ENCODE peak calls at places on chromosomes 11 and 22, in five cellular contexts. F is HCT116, U is HepG2, Y is GM12878, L is K562. R is an unnamed sample.

GRCh38 chr11:48080301-48080861 is 100.0 kb downstream of the PTPRJ start:
- DNase-seq in F (no peak), U (no peak), Y (no peak), L (no peak), R (no peak)

GRCh38 chr11:28826807-28827206 is 718.6 kb downstream of the METTL15 start:
- DNase-seq in F (no peak), U (no peak), Y (no peak), L (no peak), R (no peak)

GRCh38 chr22:46491936-46492335 is 45.5 kb downstream of the CELSR1 start:
- DNase-seq in F (no peak), U (no peak), Y (no peak), L (no peak), R (no peak)

GRCh38 chr11:115707180-115707905 is 203.1 kb upstream of the CADM1 start:
- DNase-seq in F (no peak), U (no peak), Y (no peak), L (no peak), R (no peak)

GRCh38 chr11:69361048-69361447 is 67.1 kb downstream of the MYEOV start:
- DNase-seq in F (no peak), U (no peak), Y (no peak), L (no peak), R (no peak)

GRCh38 chr11:76310832-76311231 is 70.1 kb downstream of the THAP12 start:
- DNase-seq in F (no peak), U (no peak), Y (no peak), L (no peak), R (no peak)

GRCh38 chr22:32991353-32992115 is 66.6 kb downstream of the SYN3 start:
- DNase-seq in F (no peak), U (no peak), Y (no peak), L (no peak), R (no peak)

GRCh38 chr11:11400635-11401232 is 47.7 kb upstream of the CSNK2A3 start:
- DNase-seq in F (peak), U (peak), Y (no peak), L (peak), R (peak)

GRCh38 chr11:102138223-102138622 is 28.0 kb downstream of the YAP1 start:
- DNase-seq in F (no peak), U (no peak), Y (no peak), L (no peak), R (no peak)

GRCh38 chr11:119709638-119710346 is 19.2 kb downstream of the NECTIN1 start:
- DNase-seq in F (no peak), U (no peak), Y (no peak), L (no peak), R (no peak)

GRCh38 chr11:9566561-9567063 is 6.9 kb upstream of the WEE1 start:
- DNase-seq in F (no peak), U (no peak), Y (no peak), L (no peak), R (no peak)

GRCh38 chr11:17894929-17895658 is 117.8 kb downstream of the SERGEF start:
- DNase-seq in F (no peak), U (no peak), Y (no peak), L (no peak), R (no peak)

GRCh38 chr22:46890819-46891218 is 128.4 kb downstream of the TBC1D22A start:
- DNase-seq in F (no peak), U (no peak), Y (no peak), L (no peak), R (no peak)

GRCh38 chr11:26905368-26905767 is 88.5 kb upstream of the FIBIN start:
- DNase-seq in F (no peak), U (no peak), Y (no peak), L (no peak), R (no peak)

GRCh38 chr11:26904801-26905200 is 89.1 kb upstream of the FIBIN start:
- DNase-seq in F (no peak), U (no peak), Y (no peak), L (no peak), R (no peak)

GRCh38 chr11:26901162-26901561 is 92.8 kb upstream of the FIBIN start:
- DNase-seq in F (no peak), U (no peak), Y (no peak), L (no peak), R (no peak)

GRCh38 chr11:26909429-26910009 is 84.4 kb upstream of the FIBIN start:
- DNase-seq in F (no peak), U (no peak), Y (no peak), L (no peak), R (no peak)

DNA sequence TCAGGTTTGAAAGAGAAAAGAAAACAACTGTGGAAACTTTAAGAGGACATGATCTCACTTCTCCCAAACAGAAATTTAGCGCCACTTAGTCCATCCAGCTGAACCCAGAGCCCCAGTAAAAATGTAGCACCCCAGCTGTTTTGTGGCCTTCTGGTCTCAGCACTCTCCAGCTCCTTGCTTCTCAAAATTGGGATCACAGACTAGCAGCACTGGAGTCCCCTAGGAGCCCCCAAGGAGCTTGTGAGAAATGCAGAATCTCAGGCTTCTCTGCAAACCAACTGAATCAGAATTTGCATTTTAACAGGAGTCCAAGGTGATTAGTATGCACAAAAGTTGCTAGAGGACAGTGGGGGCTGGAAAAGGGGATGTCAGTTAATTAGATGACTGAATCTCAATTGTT is 89.8 kb upstream of the FIBIN start:
- DNase-seq in F (no peak), U (no peak), Y (no peak), L (no peak), R (no peak)
- TF ChIP-seq JUND in F (no peak), U (no peak), Y (no peak), L (no peak), R (no peak)

GRCh38 chr22:45328822-45329535 is 19.2 kb downstream of the FAM118A start:
- DNase-seq in F (no peak), U (no peak), Y (no peak), L (no peak), R (no peak)
- TF ChIP-seq JUND in F (no peak), U (no peak), Y (no peak), L (no peak), R (no peak)

GRCh38 chr11:107043242-107043991 is 25.1 kb upstream of the GUCY1A2 start:
- DNase-seq in F (no peak), U (no peak), Y (peak), L (no peak), R (no peak)

GRCh38 chr11:107042748-107043147 is 24.5 kb upstream of the GUCY1A2 start:
- DNase-seq in F (no peak), U (no peak), Y (no peak), L (no peak), R (peak)

GRCh38 chr11:107040447-107041444 is 22.5 kb upstream of the GUCY1A2 start:
- DNase-seq in F (no peak), U (no peak), Y (peak), L (no peak), R (no peak)

GRCh38 chr11:107050126-107050525 is 31.9 kb upstream of the GUCY1A2 start:
- DNase-seq in F (no peak), U (no peak), Y (no peak), L (no peak), R (no peak)

GRCh38 chr11:107044503-107044902 is 26.2 kb upstream of the GUCY1A2 start:
- DNase-seq in F (no peak), U (no peak), Y (no peak), L (no peak), R (no peak)
- TF ChIP-seq JUND in F (no peak), U (no peak), Y (no peak), L (no peak), R (no peak)

GRCh38 chr22:48282804-48283203 is 1520.4 kb downstream of the TBC1D22A start:
- DNase-seq in F (no peak), U (no peak), Y (no peak), L (no peak), R (no peak)

GRCh38 chr22:48287031-48287430 is 1524.6 kb downstream of the TBC1D22A start:
- DNase-seq in F (no peak), U (no peak), Y (no peak), L (no peak), R (no peak)

GRCh38 chr22:48279465-48279765 is 1517.0 kb downstream of the TBC1D22A start:
- DNase-seq in F (no peak), U (no peak), Y (no peak), L (no peak), R (no peak)

GRCh38 chr22:48288541-48288940 is 1526.1 kb downstream of the TBC1D22A start:
- DNase-seq in F (no peak), U (no peak), Y (no peak), L (no peak), R (no peak)

DNA sequence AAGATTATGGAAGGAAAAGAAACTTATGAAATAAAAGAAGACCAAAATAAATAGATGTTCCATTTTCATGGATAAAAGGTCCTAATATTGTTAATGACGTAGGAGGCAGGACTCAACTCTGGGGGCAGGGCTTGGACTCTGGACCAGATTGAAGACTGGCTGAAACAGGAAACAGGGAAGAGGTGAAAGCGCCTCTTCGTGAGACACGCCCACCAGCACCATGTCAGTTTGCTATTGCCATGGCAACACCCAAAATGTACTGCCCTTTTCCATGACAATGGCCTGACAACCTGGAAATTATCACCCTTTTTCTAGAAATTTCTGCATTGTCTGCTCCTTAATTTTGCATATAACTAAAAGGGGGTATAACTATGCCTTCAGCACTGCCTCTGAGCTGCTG is 1522.2 kb downstream of the TBC1D22A start:
- DNase-seq in F (no peak), U (no peak), Y (no peak), L (no peak), R (no peak)
- TF ChIP-seq JUND in F (no peak), U (no peak), Y (no peak), L (no peak), R (no peak)

DNA sequence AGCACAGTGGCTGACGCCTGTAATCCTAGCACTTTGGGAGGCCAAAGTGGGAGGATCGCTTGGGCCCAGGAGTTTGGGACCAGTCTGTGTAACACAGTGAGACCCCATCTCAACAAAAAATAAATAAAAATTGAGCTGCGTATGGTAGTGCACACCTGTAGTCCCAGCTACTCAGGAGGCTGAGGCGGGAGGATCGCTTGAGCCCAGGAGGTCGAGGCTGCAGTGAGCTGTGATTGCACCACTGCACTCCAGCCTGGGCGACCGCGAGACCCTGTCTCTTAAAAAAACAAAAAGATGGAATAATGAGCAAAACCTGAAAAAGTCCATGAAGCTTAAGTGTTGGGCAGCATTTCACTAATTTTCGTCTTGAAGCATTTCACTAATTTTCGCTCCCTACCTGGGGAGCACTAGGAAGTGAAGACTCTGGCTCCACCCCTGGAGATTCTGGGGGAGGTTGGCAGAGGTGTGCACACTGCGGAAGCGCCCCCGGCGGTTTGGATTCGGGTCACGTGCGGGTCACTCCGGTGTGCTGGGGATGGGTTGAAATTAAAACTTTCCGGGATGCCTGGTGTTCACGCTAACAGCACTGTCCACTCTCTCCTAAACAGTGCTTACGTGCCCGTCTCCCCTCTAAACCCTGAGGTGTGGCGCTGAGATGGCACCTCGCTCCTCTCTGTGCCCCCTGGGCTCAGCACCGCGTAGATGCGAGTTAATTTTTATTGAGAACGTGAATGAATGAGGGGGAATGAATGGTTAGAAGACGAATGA is 905 bp upstream of the NAA40 start:
- DNase-seq in F (no peak), U (no peak), Y (no peak), L (peak), R (peak)
- TF ChIP-seq JUND in F (no peak), U (no peak), Y (no peak), L (no peak), R (no peak)

GRCh38 chr11:121928597-121929580 is 187.1 kb downstream of the BLID start:
- DNase-seq in F (no peak), U (peak), Y (no peak), L (no peak), R (no peak)
- TF ChIP-seq JUND in F (no peak), U (no peak), Y (no peak), L (no peak), R (no peak)

DNA sequence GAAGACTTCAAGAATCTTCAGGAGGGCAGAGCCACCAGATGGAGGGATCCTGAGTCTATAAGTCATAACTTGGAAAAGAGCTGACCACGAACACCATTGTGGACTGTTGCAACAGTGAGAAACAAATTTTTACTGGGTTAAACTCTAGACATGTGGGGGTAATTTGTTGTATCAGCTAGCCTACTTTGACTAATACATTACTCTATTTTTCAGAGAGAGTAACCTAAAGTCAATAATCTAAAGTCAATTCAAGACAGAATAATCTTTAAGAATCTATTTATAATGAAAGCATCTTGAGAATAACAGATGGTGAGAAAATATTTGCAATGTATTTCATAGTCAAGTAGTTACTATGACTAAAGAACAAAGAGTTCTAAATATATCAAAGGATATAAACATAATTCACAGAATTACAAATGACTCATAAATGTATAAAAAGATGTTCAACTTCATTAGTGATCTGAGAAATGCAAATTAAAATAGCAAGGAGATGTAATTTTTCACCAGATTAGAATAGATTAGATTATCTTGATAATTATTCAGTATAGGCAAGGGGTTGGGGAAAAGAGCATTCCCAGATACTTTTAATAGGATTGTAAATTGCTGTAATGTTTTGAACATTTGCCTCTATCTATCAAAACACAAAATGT is 29.9 kb upstream of the PAMR1 start:
- DNase-seq in F (no peak), U (no peak), Y (no peak), L (no peak), R (no peak)
- TF ChIP-seq JUND in F (no peak), U (no peak), Y (no peak), L (no peak), R (no peak)

GRCh38 chr11:126797801-126798200 is 202.8 kb downstream of the KIRREL3 start:
- DNase-seq in F (no peak), U (no peak), Y (no peak), L (no peak), R (no peak)

GRCh38 chr11:126790550-126790981 is 210.0 kb downstream of the KIRREL3 start:
- DNase-seq in F (no peak), U (no peak), Y (no peak), L (no peak), R (no peak)

GRCh38 chr11:126793596-126793995 is 207.0 kb downstream of the KIRREL3 start:
- DNase-seq in F (no peak), U (no peak), Y (no peak), L (no peak), R (no peak)

GRCh38 chr11:126791446-126791845 is 209.1 kb downstream of the KIRREL3 start:
- DNase-seq in F (no peak), U (no peak), Y (no peak), L (no peak), R (no peak)

DNA sequence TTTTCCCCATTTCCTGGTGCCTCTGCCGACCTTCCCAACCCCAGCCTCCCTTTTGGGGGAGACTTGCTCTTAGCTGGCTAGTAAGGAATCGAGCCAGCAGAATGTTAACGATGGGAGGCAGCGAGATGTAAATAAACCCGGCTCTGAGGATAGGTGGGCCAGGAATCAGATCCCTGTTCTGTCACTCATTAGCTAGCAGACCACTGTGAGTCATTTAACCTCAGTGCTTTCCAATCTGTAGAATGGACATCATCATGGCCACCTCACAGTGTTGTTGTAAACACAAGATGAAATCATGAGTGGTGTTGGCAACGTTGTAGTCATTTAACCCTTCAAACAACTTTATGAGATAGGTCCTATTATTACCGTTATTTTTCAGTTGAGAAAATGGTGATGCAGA is 208.6 kb downstream of the KIRREL3 start:
- DNase-seq in F (no peak), U (no peak), Y (no peak), L (no peak), R (no peak)
- TF ChIP-seq JUND in F (no peak), U (no peak), Y (no peak), L (no peak), R (no peak)

GRCh38 chr11:73193251-73194033 is 24.6 kb upstream of the P2RY2 start:
- DNase-seq in F (no peak), U (no peak), Y (peak), L (no peak), R (peak)
- TF ChIP-seq JUND in F (no peak), U (no peak), Y (no peak), L (no peak), R (no peak)